ENCODE peak calls at places on chromosomes 2 and 18, in eight cellular contexts. X is fibroblast of lung, L is heart right ventricle, V is bronchial epithelial cell, T is right atrium auricular region, O is brain microvascular endothelial cell, Q is body of pancreas, W is breast epithelium. K is an unnamed sample.

GRCh38 chr2:119702918-119703401 is 24.0 kb downstream of the TMEM177 start:
- DNase-seq in X (peak; percentile 42), L (peak; percentile 59), V (peak; percentile 44), T (peak; percentile 71), O (peak; percentile 41), Q (peak; percentile 69), W (peak; percentile 29), K (peak; percentile 79)

GRCh38 chr2:100416939-100417744 is at the start of gene CHST10:
- DNase-seq in X (peak; percentile 61), L (peak; percentile 67), V (peak; percentile 12), T (peak; percentile 58), O (peak; percentile 16), Q (peak; percentile 50), W (no peak), K (peak; percentile 70)

GRCh38 chr2:70005752-70006446 is 44.5 kb upstream of the ASPRV1 start:
- DNase-seq in X (no peak), L (no peak), V (no peak), T (no peak), O (no peak), Q (no peak), W (no peak), K (no peak)

GRCh38 chr2:229731916-229732315 is 17.6 kb upstream of the DNER start:
- DNase-seq in X (peak; percentile 27), L (no peak), V (no peak), T (no peak), O (peak; percentile 53), Q (peak; percentile 19), W (no peak), K (no peak)

GRCh38 chr18:57846258-57846657 is 43.1 kb upstream of the ATP8B1 start:
- DNase-seq in X (peak; percentile 92), L (no peak), V (peak; percentile 70), T (no peak), O (peak; percentile 88), Q (peak; percentile 69), W (no peak), K (no peak)

GRCh38 chr18:68735498-68736343 is 20.8 kb upstream of the TMX3 start:
- DNase-seq in X (peak; percentile 58), L (no peak), V (peak; percentile 54), T (no peak), O (peak; percentile 45), Q (peak; percentile 18), W (no peak), K (no peak)

GRCh38 chr2:67877281-67877680 is 185.5 kb downstream of the C1D start:
- DNase-seq in X (no peak), L (no peak), V (no peak), T (no peak), O (no peak), Q (no peak), W (no peak), K (no peak)

GRCh38 chr2:95345415-95346235 is 48.5 kb downstream of the KCNIP3 start:
- DNase-seq in X (peak; percentile 79), L (peak; percentile 90), V (peak; percentile 57), T (peak; percentile 79), O (peak; percentile 62), Q (peak; percentile 81), W (peak; percentile 66), K (peak; percentile 6)

GRCh38 chr2:220904015-220904414 is 668.1 kb downstream of the EPHA4 start:
- DNase-seq in X (peak; percentile 54), L (no peak), V (no peak), T (no peak), O (no peak), Q (no peak), W (no peak), K (no peak)

GRCh38 chr2:240960963-240961876 is 37.2 kb upstream of the SNED1 start:
- DNase-seq in X (no peak), L (no peak), V (no peak), T (peak; percentile 59), O (no peak), Q (peak; percentile 35), W (peak; percentile 15), K (no peak)

GRCh38 chr2:55051026-55051866 is 995 bp upstream of the RTN4 start:
- DNase-seq in X (peak; percentile 100), L (no peak), V (peak; percentile 100), T (peak; percentile 89), O (peak; percentile 98), Q (peak; percentile 75), W (peak; percentile 75), K (peak; percentile 93)

GRCh38 chr2:138502253-138503086 is 900 bp downstream of the SPOPL start:
- DNase-seq in X (peak; percentile 10), L (no peak), V (peak; percentile 34), T (no peak), O (no peak), Q (peak; percentile 30), W (peak; percentile 43), K (no peak)

GRCh38 chr18:42929857-42930256 is 185.6 kb downstream of the RIT2 start:
- DNase-seq in X (peak; percentile 84), L (no peak), V (peak; percentile 48), T (no peak), O (peak; percentile 45), Q (no peak), W (no peak), K (no peak)

GRCh38 chr2:241033346-241033987 is 35.0 kb downstream of the SNED1 start:
- DNase-seq in X (no peak), L (no peak), V (no peak), T (peak; percentile 38), O (no peak), Q (no peak), W (peak; percentile 10), K (no peak)

GRCh38 chr2:16817305-16818202 is 151.9 kb upstream of the CYRIA start:
- DNase-seq in X (no peak), L (no peak), V (no peak), T (no peak), O (no peak), Q (no peak), W (no peak), K (no peak)

GRCh38 chr2:23940262-23940975 is at the start of gene UBXN2A:
- DNase-seq in X (peak; percentile 79), L (peak; percentile 82), V (peak; percentile 63), T (peak; percentile 64), O (peak; percentile 50), Q (peak; percentile 79), W (peak; percentile 63), K (peak; percentile 85)

GRCh38 chr2:119721462-119721861 is 38.3 kb upstream of the PTPN4 start:
- DNase-seq in X (no peak), L (no peak), V (no peak), T (no peak), O (no peak), Q (no peak), W (no peak), K (no peak)

GRCh38 chr2:169131587-169132512 is 62.5 kb downstream of the DHRS9 start:
- DNase-seq in X (peak; percentile 40), L (no peak), V (peak; percentile 81), T (no peak), O (peak; percentile 47), Q (no peak), W (no peak), K (no peak)

GRCh38 chr18:23066504-23067039 is 68.7 kb upstream of the CABLES1 start:
- DNase-seq in X (no peak), L (no peak), V (no peak), T (no peak), O (no peak), Q (peak; percentile 55), W (no peak), K (no peak)

GRCh38 chr2:201644001-201644400 is 698 bp upstream of the TMEM237 start:
- DNase-seq in X (peak; percentile 63), L (no peak), V (peak; percentile 50), T (peak; percentile 67), O (no peak), Q (peak; percentile 40), W (peak; percentile 62), K (no peak)

GRCh38 chr2:97726311-97727064 is 13.1 kb downstream of the ZAP70 start:
- DNase-seq in X (peak; percentile 36), L (no peak), V (no peak), T (no peak), O (no peak), Q (no peak), W (no peak), K (no peak)
- H3K36me3 ChIP-seq in X (no peaks in the 10 kb centered on the region), L (no peaks in the 10 kb centered on the region), V (no peaks in the 10 kb centered on the region), T (no peaks in the 10 kb centered on the region), O (no peaks in the 10 kb centered on the region), Q (no peaks in the 10 kb centered on the region), W (no peaks in the 10 kb centered on the region), K (no peaks in the 10 kb centered on the region)

GRCh38 chr2:53021828-53022227 is 745.8 kb upstream of the CHAC2 start:
- DNase-seq in X (no peak), L (no peak), V (no peak), T (no peak), O (no peak), Q (no peak), W (no peak), K (no peak)

GRCh38 chr2:53021285-53021684 is 746.3 kb upstream of the CHAC2 start:
- DNase-seq in X (peak; percentile 68), L (no peak), V (peak; percentile 39), T (no peak), O (peak; percentile 30), Q (no peak), W (no peak), K (no peak)

DNA sequence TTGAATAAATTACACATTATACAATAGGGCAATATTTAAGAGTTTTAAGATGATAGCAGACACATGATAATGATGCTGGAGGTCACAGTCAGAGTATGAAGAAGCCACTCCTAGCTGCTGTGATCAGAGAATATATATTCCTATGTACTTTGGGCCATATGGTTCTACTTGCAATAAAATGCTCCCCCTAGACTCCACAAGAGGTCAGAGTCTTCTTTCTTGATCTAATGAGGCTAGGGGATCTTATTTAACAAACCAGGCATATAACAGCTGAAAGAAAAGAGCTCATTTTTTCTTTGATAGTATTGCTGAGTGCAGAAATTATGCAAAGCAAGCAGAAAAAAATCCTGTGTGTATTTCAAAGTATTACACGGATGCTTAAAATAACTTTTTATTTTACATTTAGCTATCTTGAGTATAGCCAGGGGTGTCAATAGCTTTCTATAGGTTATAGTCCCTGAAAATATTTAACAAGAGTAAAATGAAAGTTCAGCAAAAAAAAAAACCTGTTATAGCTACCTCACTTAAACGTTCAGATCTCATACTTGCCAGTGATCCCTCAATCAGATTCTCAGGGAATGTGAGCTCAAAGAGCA is 748.7 kb upstream of the CHAC2 start:
- DNase-seq in X (no peak), L (no peak), V (peak; percentile 12), T (no peak), O (no peak), Q (no peak), W (no peak), K (no peak)
- TF ChIP-seq CTCF in X (peak; percentile 20), L (no peak), V (no peak), T (no peak), O (peak; percentile 46), Q (no peak), W (no peak), K (no peak)

DNA sequence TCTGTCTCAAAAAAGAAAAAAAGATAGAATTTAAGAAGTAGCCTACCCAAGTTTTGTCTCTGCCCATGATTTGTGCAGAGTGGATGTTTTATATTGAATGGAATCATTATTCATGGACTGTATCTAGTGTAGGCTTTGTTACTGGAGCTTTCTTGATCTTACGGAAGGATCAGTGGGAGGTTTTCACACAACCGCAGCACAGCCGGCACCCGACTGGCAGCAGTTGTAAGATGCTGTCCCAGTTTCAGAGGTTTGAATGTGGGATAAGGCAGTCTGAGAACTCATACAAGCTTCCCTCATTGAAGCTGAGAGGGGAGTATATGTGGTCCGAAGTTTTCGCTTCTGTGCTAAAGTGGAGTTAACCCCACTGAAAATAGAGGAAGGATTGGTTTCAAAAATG is 19.7 kb upstream of the SAG start:
- DNase-seq in X (no peak), L (no peak), V (no peak), T (no peak), O (no peak), Q (no peak), W (no peak), K (no peak)
- H3K36me3 ChIP-seq in X (peaks cover 14% of the 10 kb centered on the region), L (peaks cover 3% of the 10 kb centered on the region), V (peaks cover 37% of the 10 kb centered on the region), T (peaks cover 68% of the 10 kb centered on the region), O (peaks cover 61% of the 10 kb centered on the region), Q (peaks cover 52% of the 10 kb centered on the region), W (no peaks in the 10 kb centered on the region), K (peaks cover 74% of the 10 kb centered on the region)

GRCh38 chr2:1891147-1891546 is 146.8 kb upstream of the PXDN start:
- DNase-seq in X (no peak), L (peak; percentile 52), V (no peak), T (no peak), O (no peak), Q (no peak), W (no peak), K (no peak)
- TF ChIP-seq CTCF in X (no peak), L (no peak), V (no peak), T (peak; percentile 34), O (no peak), Q (no peak), W (no peak), K (no peak)